ENCODE peak calls at places on chromosomes 7 and 10, in six cellular contexts. S, T, U, K, N and B are unnamed samples.

GRCh38 chr7:12485845-12486244 is 82.2 kb upstream of the VWDE start:
- DNase-seq in N (no peak), T (no peak), S (no peak), K (no peak), U (no peak), B (no peak)

GRCh38 chr7:135710417-135711138 is 17.4 kb downstream of the SLC13A4 start:
- DNase-seq in N (no peak), S (no peak), T (no peak), U (no peak), K (no peak), B (no peak)

GRCh38 chr10:27779462-27779861 is 33.8 kb upstream of the MKX start:
- DNase-seq in S (no peak), U (no peak), N (no peak), T (no peak), K (no peak), B (no peak)

GRCh38 chr10:96700477-96701099 is 19.7 kb downstream of the PIK3AP1 start:
- DNase-seq in S (peak), U (no peak), T (no peak), N (no peak), K (no peak), B (no peak)

GRCh38 chr7:12719141-12719919 is 31.9 kb downstream of the ARL4A start:
- DNase-seq in N (no peak), S (no peak), U (no peak), T (no peak), K (no peak), B (no peak)

GRCh38 chr7:78254397-78255055 is 456.0 kb downstream of the PHTF2 start:
- DNase-seq in N (no peak), U (peak), K (no peak), T (no peak), S (no peak), B (no peak)

GRCh38 chr10:78688221-78688944 is 380.4 kb upstream of the ZMIZ1 start:
- DNase-seq in S (no peak), T (no peak), N (peak), K (no peak), U (no peak), B (no peak)

GRCh38 chr7:64881461-64882287 is 21.4 kb upstream of the ZNF273 start:
- DNase-seq in N (no peak), K (peak), U (no peak), S (no peak), T (peak), B (no peak)

GRCh38 chr7:16619979-16620408 is 25.6 kb downstream of the ANKMY2 start:
- DNase-seq in U (no peak), K (no peak), N (no peak), T (no peak), S (no peak), B (no peak)

GRCh38 chr7:116501425-116502167 is 2.1 kb downstream of the CAV2 start:
- DNase-seq in N (no peak), T (no peak), K (peak), U (no peak), S (no peak), B (no peak)

GRCh38 chr7:130275826-130276291 is 9.2 kb downstream of the CPA2 start:
- DNase-seq in U (no peak), K (no peak), S (no peak), N (no peak), T (no peak), B (no peak)

GRCh38 chr7:40571796-40572195 is 437.0 kb downstream of the SUGCT start:
- DNase-seq in S (no peak), N (no peak), U (no peak), K (no peak), T (no peak), B (no peak)

GRCh38 chr10:58453098-58453497 is 59.6 kb upstream of the BICC1 start:
- DNase-seq in N (no peak), K (no peak), S (no peak), T (no peak), U (no peak), B (no peak)

GRCh38 chr10:43160067-43160918 is 22.0 kb downstream of the CSGALNACT2 start:
- DNase-seq in T (no peak), N (no peak), U (no peak), K (no peak), S (no peak), B (no peak)

GRCh38 chr10:96334888-96335526 is 23.8 kb downstream of the OPALIN start:
- DNase-seq in N (peak), K (no peak), S (no peak), U (peak), T (no peak), B (no peak)

GRCh38 chr7:95396136-95397032 is at the start of gene PON3:
- DNase-seq in U (peak), S (no peak), K (peak), N (no peak), T (no peak), B (peak)

GRCh38 chr7:12031186-12031585 is 179.9 kb upstream of the TMEM106B start:
- DNase-seq in U (no peak), T (no peak), N (no peak), K (no peak), S (no peak), B (no peak)

GRCh38 chr7:22185559-22185958 is 171.4 kb downstream of the RAPGEF5 start:
- DNase-seq in U (no peak), K (no peak), N (peak), S (no peak), T (no peak), B (no peak)

GRCh38 chr7:102424129-102424551 is 9.2 kb upstream of the ORAI2 start:
- DNase-seq in T (no peak), N (no peak), U (no peak), K (no peak), S (no peak), B (no peak)

GRCh38 chr10:108434818-108435217 is 1270.3 kb upstream of the SORCS1 start:
- DNase-seq in K (no peak), N (no peak), S (no peak), T (no peak), U (no peak), B (no peak)

GRCh38 chr10:73168486-73168844 is 546 bp downstream of the FAM149B1 start:
- DNase-seq in N (no peak), S (no peak), U (peak), K (no peak), T (no peak), B (no peak)

GRCh38 chr7:44700322-44700721 is 48.3 kb upstream of the ZMIZ2 start:
- DNase-seq in T (no peak), N (no peak), U (no peak), S (no peak), K (no peak), B (no peak)

GRCh38 chr7:66380285-66380888 is 175.3 kb downstream of the TPST1 start:
- DNase-seq in S (no peak), N (no peak), K (no peak), T (no peak), U (no peak), B (no peak)

GRCh38 chr7:30159698-30160143 is 24.9 kb downstream of the MTURN start:
- DNase-seq in K (peak), N (no peak), U (peak), S (peak), T (no peak), B (no peak)

GRCh38 chr7:25716421-25716820 is 435.6 kb upstream of the NFE2L3 start:
- DNase-seq in N (no peak), S (no peak), K (no peak), T (no peak), U (no peak), B (no peak)

GRCh38 chr7:108165726-108166125 is 35.6 kb upstream of the LAMB4 start:
- DNase-seq in S (no peak), U (no peak), N (no peak), K (no peak), T (no peak), B (no peak)

GRCh38 chr10:63562391-63562790 is 41.2 kb downstream of the REEP3 start:
- DNase-seq in N (no peak), S (no peak), K (no peak), U (no peak), T (no peak), B (no peak)

GRCh38 chr7:37495574-37496184 is 47.0 kb upstream of the ELMO1 start:
- DNase-seq in T (no peak), N (peak), K (no peak), U (peak), S (no peak), B (no peak)

GRCh38 chr10:92591550-92592140 is 1.3 kb upstream of the KIF11 start:
- DNase-seq in N (peak), U (peak), K (peak), S (peak), T (peak), B (peak)

GRCh38 chr7:46583606-46584005 is 662.5 kb upstream of the IGFBP3 start:
- DNase-seq in U (no peak), N (no peak), T (no peak), K (no peak), S (no peak), B (no peak)

GRCh38 chr7:84193787-84194186 is 802 bp downstream of the SEMA3A start:
- DNase-seq in T (no peak), N (no peak), S (no peak), U (no peak), K (no peak), B (no peak)

GRCh38 chr7:125668321-125668993 is 738.8 kb upstream of the POT1 start:
- DNase-seq in S (no peak), K (no peak), T (no peak), N (no peak), U (no peak), B (no peak)

GRCh38 chr10:34768261-34768971 is 46.7 kb downstream of the PARD3 start:
- DNase-seq in U (peak), T (peak), K (peak), S (no peak), N (peak), B (peak)